ENCODE peak calls at places on chromosome 18, in six cellular contexts. Y is NCI-H2081; V is head of caudate nucleus; U is mesothelial cell of epicardium; M is HT1080; N is stimulated activated CD4-positive, alpha-beta T cell treated with anti-CD3 and anti-CD28 coated beads, Interleukin-12 subunit alpha, Interleukin-12 subunit beta, amount 100 ng/mL, for 48 hours. G is an unnamed sample.

GRCh38 chr18:76889086-76889699 is 66.8 kb downstream of the ZNF236 start:
- DNase-seq in Y (no peak), V (no peak), U (no peak), M (no peak), N (no peak), G (no peak)

GRCh38 chr18:79614211-79615028 is 65.2 kb upstream of the CTDP1 start:
- DNase-seq in Y (no peak), V (no peak), U (no peak), M (no peak), N (no peak), G (no peak)

GRCh38 chr18:48715651-48716354 is 177.0 kb downstream of the CTIF start:
- DNase-seq in Y (no peak), V (peak), U (no peak), M (no peak), N (no peak), G (no peak)

GRCh38 chr18:35464731-35465728 is 32.7 kb downstream of the INO80C start:
- DNase-seq in Y (no peak), V (no peak), U (no peak), M (no peak), N (no peak), G (no peak)

GRCh38 chr18:58762781-58763171 is 91.5 kb downstream of the MALT1 start:
- DNase-seq in Y (no peak), V (no peak), U (no peak), M (no peak), N (no peak), G (no peak)

GRCh38 chr18:62339106-62339988 is 14.2 kb downstream of the TNFRSF11A start:
- DNase-seq in Y (no peak), V (no peak), U (no peak), M (peak), N (no peak), G (peak)

GRCh38 chr18:58865009-58865345 is 300 bp downstream of the ZNF532 start:
- DNase-seq in Y (no peak), V (no peak), U (no peak), M (no peak), N (no peak), G (no peak)

GRCh38 chr18:42100917-42101316 is 145.9 kb downstream of the PIK3C3 start:
- DNase-seq in Y (no peak), V (no peak), U (no peak), M (no peak), N (no peak), G (no peak)

GRCh38 chr18:70536370-70537062 is 247.7 kb downstream of the SOCS6 start:
- DNase-seq in Y (no peak), V (no peak), U (no peak), M (no peak), N (no peak), G (no peak)

GRCh38 chr18:38297910-38298309 is 732.3 kb upstream of the CELF4 start:
- DNase-seq in Y (no peak), V (no peak), U (no peak), M (no peak), N (no peak), G (no peak)

GRCh38 chr18:68560128-68560527 is 154.8 kb downstream of the TMX3 start:
- DNase-seq in Y (no peak), V (no peak), U (no peak), M (no peak), N (no peak), G (peak)

GRCh38 chr18:28161608-28162599 is 15.0 kb downstream of the CDH2 start:
- DNase-seq in Y (no peak), V (no peak), U (no peak), M (peak), N (no peak), G (peak)

GRCh38 chr18:657998-658946 is 819 bp downstream of the TYMS start:
- DNase-seq in Y (peak), V (peak), U (peak), M (peak), N (peak), G (peak)

GRCh38 chr18:76823574-76823973 is 1.2 kb downstream of the ZNF236 start:
- DNase-seq in Y (no peak), V (peak), U (peak), M (no peak), N (no peak), G (no peak)

G was measured in ELR.